ENCODE peak calls at places on chromosomes 4 and X, in seven cellular contexts. T is ovary, B is astrocyte of the cerebellum, A is glutamatergic neuron, N is omental fat pad, M is stomach, C is left lung. S is an unnamed sample.

GRCh38 chrX:6363193-6363592 is 134.5 kb upstream of the NLGN4X start:
- DNase-seq in A (no peak), N (no peak), M (no peak), C (no peak), B (no peak), T (no peak), S (no peak)

GRCh38 chrX:63920875-63921274 is 135.9 kb upstream of the ARHGEF9 start:
- DNase-seq in M (no peak), B (no peak), T (no peak), A (no peak), C (no peak), N (no peak), S (no peak)

GRCh38 chr4:7944568-7945220 is 5.0 kb upstream of the AFAP1 start:
- DNase-seq in C (no peak), A (no peak), T (no peak), M (no peak), N (no peak), B (no peak), S (no peak)

GRCh38 chr4:4591071-4591470 is 49.2 kb upstream of the STX18 start:
- DNase-seq in M (no peak), T (no peak), N (no peak), B (no peak), A (no peak), C (no peak), S (no peak)

GRCh38 chr4:52837716-52838558 is 24.2 kb upstream of the RASL11B start:
- DNase-seq in N (no peak), C (no peak), T (no peak), A (no peak), M (no peak), B (no peak), S (no peak)

GRCh38 chr4:66959207-66959606 is 586.1 kb downstream of the CENPC start:
- DNase-seq in M (no peak), A (no peak), C (no peak), B (no peak), N (no peak), T (no peak), S (no peak)

GRCh38 chr4:92387459-92388069 is 83.8 kb downstream of the GRID2 start:
- DNase-seq in A (no peak), N (no peak), C (no peak), T (no peak), M (no peak), B (peak), S (no peak)

GRCh38 chr4:153789741-153790651 is 1.1 kb upstream of the SFRP2 start:
- DNase-seq in N (no peak), C (no peak), A (peak), M (no peak), T (no peak), B (no peak), S (no peak)

GRCh38 chr4:139886798-139887197 is 221.2 kb downstream of the MGST2 start:
- DNase-seq in B (no peak), M (no peak), N (no peak), A (no peak), C (no peak), T (no peak), S (no peak)

GRCh38 chr4:80361329-80361900 is 25.9 kb downstream of the CFAP299 start:
- DNase-seq in A (no peak), M (no peak), T (no peak), C (no peak), N (no peak), B (peak), S (no peak)
- TF ChIP-seq CTCF in A (peak), M (no peak), T (no peak), C (peak), N (no peak), B (no peak), S (no peak)

DNA sequence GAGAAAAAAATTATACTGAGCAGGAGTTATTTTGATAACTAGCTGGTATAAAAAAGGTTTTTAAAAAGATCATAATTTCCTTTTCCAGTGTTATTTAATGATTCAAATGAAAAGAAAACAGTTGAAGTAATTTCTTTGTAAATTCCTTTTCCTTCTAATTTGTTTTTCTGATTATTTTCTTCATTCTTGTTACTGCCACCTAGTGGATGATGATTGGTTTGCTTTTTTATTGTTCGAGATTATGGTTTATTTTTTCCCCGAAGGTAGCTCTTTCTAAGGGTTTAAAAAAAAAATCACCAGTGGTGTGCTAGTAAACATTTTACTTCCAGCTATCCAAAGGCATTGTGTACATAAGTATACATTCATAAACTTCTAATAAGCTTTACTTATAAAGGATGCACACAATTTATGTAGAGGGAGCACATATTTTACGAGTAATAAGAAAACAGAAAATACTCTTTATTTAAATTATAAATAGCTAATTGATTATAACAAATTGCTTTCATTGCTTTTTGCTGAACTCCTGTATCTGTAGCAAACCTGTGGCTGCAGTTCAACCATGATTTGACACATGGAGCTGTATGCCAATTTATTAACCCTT is 98.0 kb upstream of the ANK2 start:
- DNase-seq in M (no peak), T (no peak), B (no peak), A (no peak), N (no peak), C (no peak), S (no peak)
- TF ChIP-seq CTCF in M (no peak), T (peak), B (peak), A (peak), N (no peak), C (peak), S (no peak)

GRCh38 chr4:152784490-152785195 is 4.9 kb downstream of the ARFIP1 start:
- DNase-seq in B (no peak), M (no peak), N (no peak), C (no peak), A (no peak), T (no peak), S (no peak)
- TF ChIP-seq CTCF in B (no peak), M (no peak), N (no peak), C (no peak), A (no peak), T (no peak), S (no peak)

GRCh38 chrX:136931661-136932060 is 51.1 kb upstream of the RBMX start:
- DNase-seq in A (no peak), C (no peak), M (no peak), N (no peak), T (no peak), B (no peak), S (no peak)

GRCh38 chrX:136936183-136936549 is 55.6 kb upstream of the RBMX start:
- DNase-seq in B (no peak), N (no peak), A (no peak), T (no peak), C (no peak), M (no peak), S (no peak)

DNA sequence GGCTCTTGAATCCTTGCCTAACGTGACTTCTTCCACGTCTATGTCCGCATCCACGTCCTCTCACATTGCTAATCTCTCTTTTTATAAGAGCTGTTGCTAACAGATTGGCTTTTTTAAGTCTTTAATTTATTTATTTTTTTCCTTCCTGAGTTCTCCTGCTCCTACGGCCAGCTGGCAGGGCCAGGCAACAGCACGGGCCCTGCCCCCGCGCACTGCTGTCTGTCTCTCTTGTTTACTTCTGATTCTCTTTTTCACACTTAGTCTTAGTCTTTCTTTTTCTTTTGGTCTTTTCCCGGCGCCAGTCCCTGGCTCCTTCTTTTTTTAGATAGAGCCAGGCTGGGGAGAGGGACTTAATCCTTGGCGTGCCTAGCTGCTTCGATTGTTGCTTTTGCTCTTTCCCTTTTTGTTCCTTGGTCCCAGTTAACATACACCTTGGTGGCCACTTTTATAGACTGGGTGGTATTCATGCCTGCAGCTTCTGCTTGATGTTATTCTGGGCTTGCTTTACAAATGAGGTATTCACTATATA is 53.2 kb upstream of the RBMX start:
- DNase-seq in C (no peak), A (no peak), T (no peak), M (no peak), B (no peak), N (no peak), S (no peak)
- TF ChIP-seq CTCF in C (no peak), A (no peak), T (no peak), M (no peak), B (no peak), N (no peak), S (no peak)

GRCh38 chr4:110970642-110971041 is 347.8 kb upstream of the PITX2 start:
- DNase-seq in A (peak), T (no peak), B (peak), M (peak), C (no peak), N (no peak), S (no peak)
- TF ChIP-seq CTCF in A (peak), T (no peak), B (peak), M (no peak), C (no peak), N (no peak), S (no peak)